ENCODE peak calls at places on chromosomes 6 and 20, in nine cellular contexts. Y is naive thymus-derived CD4-positive, alpha-beta T cell; Q is tibial nerve; S is heart left ventricle; C is HFF-Myc; K is BJ; M is ovary; W is right atrium auricular region; T is SJSA1. R is an unnamed sample.

GRCh38 chr6:133169901-133170300 is 71.3 kb upstream of the EYA4 start:
- DNase-seq in S (no peak), Q (no peak), W (no peak), M (no peak), C (no peak), Y (no peak), T (no peak), K (no peak), R (no peak)

GRCh38 chr6:116040980-116041379 is 19.7 kb downstream of the FRK start:
- DNase-seq in Y (no peak), S (no peak), C (no peak), M (no peak), W (no peak), Q (no peak), K (no peak), T (no peak), R (no peak)

GRCh38 chr20:22905667-22906066 is 129.4 kb upstream of the SSTR4 start:
- DNase-seq in C (no peak), W (no peak), T (no peak), Q (peak), S (peak), K (no peak), M (peak), Y (peak), R (peak)

GRCh38 chr6:69719602-69720193 is 77.1 kb downstream of the LMBRD1 start:
- DNase-seq in T (no peak), C (peak), S (no peak), K (no peak), Y (no peak), M (no peak), Q (no peak), W (no peak), R (peak)

GRCh38 chr6:83057705-83058321 is 7.8 kb downstream of the UBE3D start:
- DNase-seq in T (peak), W (no peak), K (no peak), M (no peak), S (no peak), Y (no peak), Q (peak), C (no peak), R (no peak)

GRCh38 chr20:44463466-44463865 is 12.2 kb upstream of the TTPAL start:
- DNase-seq in M (no peak), C (no peak), W (no peak), K (no peak), Q (no peak), Y (no peak), T (no peak), S (no peak), R (no peak)

GRCh38 chr6:167970236-167970635 is 27.2 kb upstream of the KIF25 start:
- DNase-seq in S (no peak), T (no peak), C (no peak), K (no peak), W (no peak), Q (no peak), M (no peak), Y (no peak), R (no peak)

GRCh38 chr6:124964084-124964763 is 2.0 kb downstream of the RNF217 start:
- DNase-seq in K (no peak), Y (no peak), C (no peak), Q (peak), S (no peak), T (no peak), W (peak), M (peak), R (no peak)

GRCh38 chr20:44572551-44573500 is 9.6 kb upstream of the PKIG start:
- DNase-seq in T (peak), Y (no peak), K (peak), Q (no peak), M (peak), S (peak), C (peak), W (no peak), R (no peak)

GRCh38 chr20:48750941-48751620 is 76.7 kb downstream of the PREX1 start:
- DNase-seq in Y (no peak), T (peak), W (peak), C (no peak), M (no peak), Q (no peak), S (peak), K (no peak), R (no peak)

GRCh38 chr6:548517-548916 is 108.4 kb downstream of the HUS1B start:
- DNase-seq in M (no peak), Q (no peak), W (no peak), T (no peak), C (no peak), S (no peak), Y (peak), K (no peak), R (no peak)

GRCh38 chr6:157283900-157284737 is 39.2 kb downstream of the TMEM242 start:
- DNase-seq in C (no peak), S (no peak), Q (no peak), M (no peak), T (no peak), K (no peak), Y (no peak), W (no peak), R (no peak)

GRCh38 chr6:159094444-159095252 is 49.9 kb upstream of the TAGAP start:
- DNase-seq in K (no peak), W (no peak), C (no peak), M (no peak), S (no peak), Y (peak), Q (no peak), T (no peak), R (no peak)

DNA sequence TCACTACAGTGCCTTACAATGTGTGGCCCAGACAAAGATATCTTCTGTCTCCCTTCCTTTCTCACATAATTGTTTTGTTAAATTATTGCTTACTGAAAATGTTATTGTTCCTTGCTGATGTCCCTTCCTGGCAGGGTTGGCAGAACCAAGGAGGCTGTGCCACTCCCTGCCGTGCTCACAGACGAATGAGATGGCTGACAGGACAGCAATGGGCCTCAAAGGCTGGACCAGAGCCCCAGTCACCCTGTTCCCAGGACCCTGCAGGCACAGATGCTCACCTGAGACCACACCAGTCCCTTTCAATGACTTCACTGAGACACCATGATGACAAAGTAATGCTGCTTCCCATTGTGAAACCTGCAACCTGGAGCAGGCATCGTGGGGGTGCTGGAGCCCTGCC is 375.1 kb downstream of the HACE1 start:
- DNase-seq in Y (no peak), S (no peak), W (no peak), K (no peak), Q (no peak), M (no peak), C (no peak), T (no peak), R (no peak)
- H3K4me3 ChIP-seq in Y (no peak), S (no peak), W (no peak), K (no peak), Q (no peak), M (no peak), C (no peak), T (no peak), R (no peak)

GRCh38 chr20:64047968-64048401 is 1.5 kb downstream of the SOX18 start:
- DNase-seq in Q (no peak), K (no peak), S (no peak), Y (no peak), W (no peak), T (peak), M (no peak), C (no peak), R (no peak)
- H3K4me3 ChIP-seq in Q (peak), K (no peak), S (peak), Y (no peak), W (peak), T (peak), M (no peak), C (no peak), R (no peak)

DNA sequence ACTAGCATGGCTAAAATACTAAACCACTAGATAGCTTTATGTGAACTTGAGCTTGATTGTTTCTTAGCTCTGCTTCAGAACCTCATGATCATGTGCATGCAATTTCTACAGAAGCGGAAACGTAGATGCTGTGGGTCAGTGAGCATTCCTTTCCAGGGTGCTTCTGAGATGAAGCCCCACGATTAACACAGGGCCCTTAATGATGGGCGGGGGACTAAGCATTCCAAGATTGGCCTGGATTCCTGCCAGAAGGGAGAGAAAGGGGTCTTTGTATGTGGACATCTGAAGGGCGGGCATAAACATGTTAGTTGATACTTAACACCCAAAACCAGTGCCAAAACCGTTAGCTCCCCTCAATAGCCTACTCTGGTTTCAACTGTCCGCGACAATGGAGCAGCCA is 47.0 kb upstream of the POU3F2 start:
- DNase-seq in S (no peak), Q (no peak), T (no peak), K (no peak), M (no peak), Y (no peak), C (no peak), W (no peak), R (no peak)
- H3K4me3 ChIP-seq in S (no peak), Q (no peak), T (no peak), K (no peak), M (no peak), Y (no peak), C (no peak), W (no peak), R (no peak)

GRCh38 chr6:31559958-31560696 is 12.0 kb upstream of the LTA start:
- DNase-seq in W (peak), S (peak), C (no peak), Y (no peak), Q (peak), T (peak), K (no peak), M (no peak), R (peak)

GRCh38 chr6:31559606-31559957 is 12.2 kb downstream of the NFKBIL1 start:
- DNase-seq in S (no peak), Q (no peak), M (no peak), K (no peak), Y (no peak), C (no peak), W (no peak), T (no peak), R (no peak)

GRCh38 chr6:31558318-31558625 is 10.9 kb downstream of the NFKBIL1 start:
- DNase-seq in S (no peak), Q (no peak), C (no peak), K (no peak), Y (no peak), M (no peak), T (no peak), W (no peak), R (no peak)

GRCh38 chr6:31557443-31558317 is 10.3 kb downstream of the NFKBIL1 start:
- DNase-seq in T (no peak), M (no peak), S (no peak), Y (no peak), K (no peak), Q (no peak), W (no peak), C (no peak), R (no peak)

DNA sequence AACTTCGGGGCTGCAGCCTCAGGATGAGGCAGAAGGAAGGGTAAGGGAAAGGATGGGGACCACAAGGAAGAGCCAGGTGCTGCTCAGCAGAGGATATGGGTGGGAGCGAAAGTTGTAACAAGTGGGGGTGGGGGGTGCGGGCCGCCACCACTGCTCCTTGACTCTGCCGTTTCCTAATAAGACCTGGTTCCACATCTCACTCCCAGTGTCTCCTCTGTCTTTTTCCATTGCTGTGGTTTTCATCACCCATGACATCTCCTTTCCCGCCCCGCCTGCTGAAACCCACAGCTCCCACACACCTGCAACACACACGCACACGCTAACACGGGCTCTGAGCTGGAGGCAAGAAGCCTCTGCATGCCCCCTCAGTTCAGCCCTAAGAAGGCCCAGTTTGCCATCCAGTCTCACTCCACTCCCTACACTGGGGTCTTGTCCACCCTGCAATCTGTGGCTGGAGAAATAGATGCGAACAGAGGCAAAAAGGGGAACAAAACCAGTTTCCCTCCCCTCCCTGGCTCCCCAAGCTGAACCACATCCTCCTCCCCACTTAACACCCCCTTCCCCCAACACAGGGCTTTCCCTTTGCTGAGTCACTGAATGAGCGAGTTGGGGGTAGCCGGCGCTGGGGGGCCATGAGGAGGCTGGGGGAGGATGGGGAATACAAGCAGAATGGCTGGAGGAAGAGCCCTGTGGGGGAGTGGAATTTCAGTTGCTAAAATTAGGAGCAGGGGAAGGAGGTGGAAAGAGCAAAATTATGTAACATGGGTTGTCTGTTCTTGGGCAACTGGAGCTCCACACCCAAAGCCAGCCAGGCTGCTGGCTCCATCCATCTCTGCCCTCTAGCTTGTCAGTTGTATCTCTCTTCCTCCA is 11.5 kb downstream of the NFKBIL1 start:
- DNase-seq in K (no peak), W (no peak), Y (peak), M (no peak), C (no peak), T (no peak), Q (peak), S (no peak), R (peak)
- H3K4me3 ChIP-seq in K (no peak), W (no peak), Y (peak), M (no peak), C (no peak), T (no peak), Q (no peak), S (peak), R (peak)

DNA sequence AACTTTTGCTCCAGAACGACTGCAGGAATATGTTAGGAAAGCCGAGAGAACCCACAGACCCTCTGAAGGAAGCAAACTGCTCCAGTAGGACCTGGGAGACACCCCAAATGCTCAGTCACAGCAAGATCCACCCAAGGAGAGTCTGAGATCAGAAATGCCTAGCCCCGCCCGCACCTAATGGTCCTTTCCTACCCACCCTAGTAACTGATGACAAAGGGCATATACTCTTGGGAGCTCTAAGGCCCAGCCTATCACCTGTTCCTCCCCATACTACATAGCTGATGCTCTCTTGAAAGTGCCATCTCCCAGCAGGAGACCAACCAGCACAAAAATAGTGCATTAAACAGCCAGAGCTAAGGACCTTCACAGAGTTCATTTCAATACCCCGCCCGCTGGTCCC is 67.6 kb downstream of the CD2AP start:
- DNase-seq in T (no peak), M (no peak), Q (no peak), Y (no peak), W (no peak), K (no peak), C (no peak), S (no peak), R (no peak)
- H3K4me3 ChIP-seq in T (no peak), M (no peak), Q (no peak), Y (no peak), W (no peak), K (no peak), C (no peak), S (no peak), R (no peak)

DNA sequence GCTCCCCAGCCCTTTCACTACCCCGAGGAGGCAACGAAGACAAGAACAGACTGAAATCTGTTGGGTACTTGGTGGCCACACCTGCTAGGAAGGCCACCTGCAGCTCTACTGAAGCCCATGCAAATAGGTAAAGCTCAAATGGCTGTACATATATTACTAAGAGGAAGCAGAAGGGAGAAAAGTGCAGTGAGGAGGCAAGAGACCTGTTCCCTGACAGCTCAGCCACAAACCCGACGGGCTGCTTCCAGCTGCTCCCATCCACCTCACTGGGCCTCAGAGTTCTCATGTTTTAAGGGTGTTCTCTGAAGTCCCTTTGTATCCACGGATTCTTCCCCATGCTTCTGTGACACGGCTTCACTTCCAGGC is 24.6 kb downstream of the TRAM2 start:
- DNase-seq in W (no peak), S (no peak), K (no peak), Y (no peak), M (no peak), T (peak), Q (no peak), C (no peak), R (peak)
- H3K4me3 ChIP-seq in W (no peak), S (peak), K (no peak), Y (no peak), M (no peak), T (no peak), Q (no peak), C (no peak), R (no peak)

GRCh38 chr20:52210037-52210990 is 18.7 kb upstream of the ZFP64 start:
- DNase-seq in S (no peak), C (no peak), W (no peak), Y (no peak), K (no peak), M (no peak), Q (no peak), T (no peak), R (no peak)
- H3K4me3 ChIP-seq in S (no peak), C (no peak), W (no peak), Y (no peak), K (no peak), M (no peak), Q (no peak), T (no peak), R (no peak)

GRCh38 chr6:25706314-25707014 is 48.1 kb upstream of the SLC17A4 start:
- DNase-seq in W (no peak), K (no peak), C (no peak), Y (no peak), S (no peak), Q (peak), M (no peak), T (no peak), R (no peak)
- H3K4me3 ChIP-seq in W (no peak), K (no peak), C (no peak), Y (no peak), S (no peak), Q (no peak), M (no peak), T (no peak), R (no peak)

DNA sequence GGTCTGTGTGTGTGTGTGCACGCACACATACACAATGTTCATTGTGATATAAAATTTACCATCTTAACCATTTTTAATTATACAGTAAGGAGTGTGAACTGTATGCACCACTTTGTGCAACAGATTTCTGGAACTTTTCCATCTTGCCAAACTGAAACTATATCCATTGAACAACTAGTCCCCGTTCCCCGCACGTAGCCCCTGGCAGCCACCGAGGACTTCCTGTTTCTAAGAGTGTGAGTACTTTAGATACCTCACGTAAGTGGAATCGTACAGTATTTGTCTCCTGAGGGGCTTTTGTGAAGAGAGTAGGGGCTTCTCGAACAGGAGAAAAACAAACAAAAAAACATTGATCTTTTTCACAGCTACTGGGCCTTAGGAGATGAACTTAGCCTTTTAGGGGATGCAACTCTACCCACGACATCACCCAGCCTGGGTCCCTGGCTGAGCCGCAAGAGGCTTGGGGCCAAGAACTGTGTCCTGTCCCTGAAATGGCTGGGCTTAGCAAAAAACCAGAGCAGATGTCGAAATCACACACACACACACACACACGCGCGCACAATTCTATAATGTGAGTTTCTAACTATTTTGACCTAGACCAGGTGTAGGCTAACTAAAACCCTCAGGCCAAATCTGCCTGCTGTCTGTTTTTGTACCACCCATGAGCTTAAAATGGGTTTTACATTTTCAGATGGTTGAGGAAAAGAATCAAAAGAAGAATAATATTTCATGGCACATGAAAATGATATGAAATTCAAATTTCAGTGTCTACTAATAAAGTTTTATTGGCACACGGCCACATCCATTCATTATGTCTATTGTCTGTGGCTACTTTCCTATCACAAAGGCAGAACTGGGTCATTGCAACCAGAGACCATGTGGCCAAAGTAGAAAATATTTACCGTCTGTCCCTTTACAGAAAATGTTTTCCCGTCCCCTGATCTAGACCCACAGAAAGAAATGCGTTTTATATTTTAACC is 144.2 kb downstream of the EYA2 start:
- DNase-seq in S (no peak), W (peak), Q (no peak), C (no peak), M (no peak), K (no peak), T (no peak), Y (no peak), R (no peak)
- H3K4me3 ChIP-seq in S (no peak), W (no peak), Q (no peak), C (no peak), M (no peak), K (no peak), T (no peak), Y (no peak), R (no peak)

R was measured in GM12864.